ENCODE peak calls at places on chromosome 19, in nine cellular contexts. A is breast epithelium; B is tibial artery; F is neural progenitor cell; G is kidney epithelial cell; K is CD8-positive, alpha-beta T cell; N is lower leg skin; X is cardiac fibroblast; R is foreskin fibroblast. D is an unnamed sample.

GRCh38 chr19:30742539-30742938 is 370.4 kb downstream of the ZNF536 start:
- DNase-seq in A (no peak), B (no peak), F (no peak), G (no peak), K (no peak), N (no peak), X (no peak), R (no peak), D (no peak)

GRCh38 chr19:43786665-43787064 is 5.9 kb upstream of the KCNN4 start:
- DNase-seq in A (no peak), B (no peak), F (no peak), G (no peak), K (no peak), N (no peak), X (no peak), R (no peak), D (no peak)

GRCh38 chr19:35272122-35272715 is 3.5 kb downstream of the USF2 start:
- DNase-seq in A (no peak), B (peak), F (no peak), G (no peak), K (no peak), N (no peak), X (no peak), R (no peak), D (no peak)

GRCh38 chr19:3366761-3367571 is 583 bp downstream of the NFIC start:
- DNase-seq in A (no peak), B (peak), F (peak), G (no peak), K (no peak), N (peak), X (no peak), R (peak), D (no peak)

GRCh38 chr19:45667620-45668341 is at the start of gene GIPR:
- DNase-seq in A (peak), B (no peak), F (peak), G (no peak), K (peak), N (peak), X (no peak), R (no peak), D (no peak)

GRCh38 chr19:47661161-47661560 is 52.1 kb upstream of the EHD2 start:
- DNase-seq in A (no peak), B (peak), F (no peak), G (no peak), K (no peak), N (no peak), X (peak), R (no peak), D (peak)

GRCh38 chr19:16325671-16326400 is 1.2 kb downstream of the KLF2 start:
- DNase-seq in A (no peak), B (no peak), F (peak), G (no peak), K (peak), N (no peak), X (peak), R (no peak), D (peak)

GRCh38 chr19:44574201-44574950 is 39.0 kb upstream of the IGSF23 start:
- DNase-seq in A (no peak), B (no peak), F (no peak), G (no peak), K (no peak), N (no peak), X (no peak), R (no peak), D (no peak)

GRCh38 chr19:40139533-40140287 is 49.0 kb upstream of the ZNF780A start:
- DNase-seq in A (no peak), B (no peak), F (peak), G (no peak), K (no peak), N (no peak), X (peak), R (peak), D (peak)

GRCh38 chr19:33374406-33374703 is 846 bp downstream of the CEBPG start:
- DNase-seq in A (no peak), B (no peak), F (peak), G (no peak), K (no peak), N (no peak), X (no peak), R (no peak), D (no peak)

GRCh38 chr19:38229585-38230073 is 5.6 kb upstream of the DPF1 start:
- DNase-seq in A (no peak), B (no peak), F (peak), G (no peak), K (peak), N (no peak), X (peak), R (peak), D (peak)

GRCh38 chr19:41945135-41945766 is 13.9 kb downstream of the RABAC1 start:
- DNase-seq in A (peak), B (no peak), F (no peak), G (no peak), K (peak), N (no peak), X (no peak), R (no peak), D (no peak)

GRCh38 chr19:41554902-41555301 is 21.1 kb upstream of the CEACAM21 start:
- DNase-seq in A (no peak), B (no peak), F (no peak), G (no peak), K (no peak), N (no peak), X (no peak), R (no peak), D (no peak)

GRCh38 chr19:35040826-35041547 is 534 bp upstream of the HPN start:
- DNase-seq in A (peak), B (peak), F (peak), G (no peak), K (no peak), N (peak), X (peak), R (no peak), D (peak)

GRCh38 chr19:27966390-27966816 is 1246.5 kb downstream of the UQCRFS1 start:
- DNase-seq in A (no peak), B (no peak), F (peak), G (no peak), K (no peak), N (no peak), X (peak), R (no peak), D (peak)

GRCh38 chr19:1472227-1473055 is 6.6 kb downstream of the C19orf25 start:
- DNase-seq in A (no peak), B (no peak), F (no peak), G (no peak), K (no peak), N (no peak), X (no peak), R (no peak), D (no peak)

GRCh38 chr19:35134601-35135091 is at the start of gene LGI4:
- DNase-seq in A (no peak), B (no peak), F (peak), G (no peak), K (no peak), N (no peak), X (no peak), R (no peak), D (no peak)

GRCh38 chr19:55324705-55325104 is 436 bp downstream of the TMEM150B start:
- DNase-seq in A (no peak), B (no peak), F (no peak), G (no peak), K (no peak), N (no peak), X (no peak), R (no peak), D (no peak)
- H3K4me3 ChIP-seq in A (no peak), B (no peak), F (no peak), G (no peak), K (no peak), N (no peak), X (no peak), R (no peak), D (no peak)

DNA sequence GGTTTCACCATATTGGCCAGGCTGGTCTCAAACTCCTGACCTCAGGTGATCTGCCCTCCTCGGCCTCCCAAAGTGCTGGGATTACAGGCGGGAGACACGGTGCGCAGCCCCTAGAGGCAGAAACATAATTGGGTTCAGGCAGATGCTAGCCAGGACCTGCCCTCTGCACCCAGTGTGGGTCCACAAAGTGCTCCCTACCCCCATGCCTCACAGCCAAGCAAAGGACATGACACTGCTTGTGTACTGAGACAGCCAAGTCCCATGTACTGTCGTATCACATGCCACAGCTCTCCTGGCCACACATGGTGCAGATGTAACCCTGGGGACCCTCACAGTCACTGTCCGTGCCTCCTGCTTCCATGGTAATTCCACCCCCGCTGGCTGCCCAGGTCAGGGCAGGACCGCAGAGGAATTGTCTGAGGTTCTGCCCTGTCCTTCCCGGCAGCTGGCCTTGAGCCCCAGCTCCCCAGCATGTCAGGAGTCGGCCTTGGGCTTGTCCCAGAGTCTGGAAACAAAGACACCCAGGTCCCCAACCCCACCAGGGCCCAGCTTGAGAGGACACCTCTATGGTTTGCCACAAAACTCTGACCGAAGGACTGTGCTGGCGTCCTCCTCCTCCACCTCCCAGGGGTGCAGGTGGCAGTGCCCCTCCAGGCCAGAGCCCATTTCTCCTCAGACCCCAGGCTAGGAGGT is 7.6 kb downstream of the PRR36 start:
- DNase-seq in A (no peak), B (no peak), F (no peak), G (no peak), K (no peak), N (no peak), X (no peak), R (no peak), D (no peak)
- TF ChIP-seq CTCF in A (no peak), B (no peak), F (no peak), G (no peak), K (no peak), N (no peak), X (no peak), R (no peak), D (no peak)

DNA sequence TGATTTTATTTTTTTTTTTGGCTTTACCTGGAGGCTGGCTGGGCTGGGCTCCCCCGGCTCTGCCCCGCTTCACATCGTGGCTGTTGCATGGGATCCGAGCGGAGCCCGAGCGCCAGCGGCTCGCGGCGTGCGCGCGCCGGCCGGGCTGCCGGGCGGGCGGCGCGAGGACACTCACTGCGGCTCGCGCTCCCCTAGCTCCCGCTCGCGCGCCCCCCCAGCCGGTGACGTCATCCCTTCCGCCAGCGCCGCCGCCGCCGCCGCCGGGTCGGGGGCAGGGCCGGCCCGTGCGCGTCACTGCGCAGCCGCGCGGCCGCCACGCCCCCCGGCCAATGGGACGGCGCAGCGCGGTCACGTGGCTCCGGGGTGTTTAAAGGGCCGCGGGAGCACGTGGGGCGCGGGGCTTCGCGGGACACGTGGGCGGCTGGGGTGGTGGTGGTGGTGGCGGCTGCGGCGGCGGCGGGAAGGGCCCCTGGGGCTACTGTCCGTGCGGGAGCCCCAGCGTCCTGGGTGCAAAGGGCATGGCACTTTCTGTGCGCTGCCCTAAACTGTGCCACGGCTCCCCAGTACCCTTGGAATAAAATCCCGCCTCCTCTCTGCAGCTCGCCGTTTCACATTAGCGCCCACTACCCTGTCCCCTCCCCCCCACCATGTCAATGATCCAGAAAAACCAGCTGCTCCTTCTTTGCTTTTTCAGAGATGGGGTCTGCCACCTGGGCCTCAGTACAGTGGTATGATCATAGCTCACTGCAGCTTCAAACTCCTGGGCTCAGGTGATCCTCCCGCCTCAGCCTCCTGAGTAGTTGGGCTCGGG is at the start of gene PTPRS:
- DNase-seq in A (peak), B (peak), F (peak), G (peak), K (peak), N (peak), X (peak), R (peak), D (peak)
- H3K4me3 ChIP-seq in A (peak), B (peak), F (peak), G (peak), K (peak), N (peak), X (peak), R (peak), D (peak)

GRCh38 chr19:10433131-10433536 is 12.8 kb downstream of the PDE4A start:
- DNase-seq in A (no peak), B (no peak), F (no peak), G (no peak), K (no peak), N (no peak), X (no peak), R (no peak), D (no peak)

GRCh38 chr19:10431943-10432735 is 11.8 kb downstream of the PDE4A start:
- DNase-seq in A (no peak), B (peak), F (peak), G (no peak), K (no peak), N (no peak), X (peak), R (peak), D (peak)

GRCh38 chr19:10432736-10433130 is 12.4 kb downstream of the PDE4A start:
- DNase-seq in A (no peak), B (no peak), F (no peak), G (no peak), K (no peak), N (no peak), X (no peak), R (no peak), D (no peak)

GRCh38 chr19:10430505-10431253 is 10.3 kb downstream of the PDE4A start:
- DNase-seq in A (no peak), B (peak), F (peak), G (no peak), K (no peak), N (no peak), X (peak), R (peak), D (peak)

DNA sequence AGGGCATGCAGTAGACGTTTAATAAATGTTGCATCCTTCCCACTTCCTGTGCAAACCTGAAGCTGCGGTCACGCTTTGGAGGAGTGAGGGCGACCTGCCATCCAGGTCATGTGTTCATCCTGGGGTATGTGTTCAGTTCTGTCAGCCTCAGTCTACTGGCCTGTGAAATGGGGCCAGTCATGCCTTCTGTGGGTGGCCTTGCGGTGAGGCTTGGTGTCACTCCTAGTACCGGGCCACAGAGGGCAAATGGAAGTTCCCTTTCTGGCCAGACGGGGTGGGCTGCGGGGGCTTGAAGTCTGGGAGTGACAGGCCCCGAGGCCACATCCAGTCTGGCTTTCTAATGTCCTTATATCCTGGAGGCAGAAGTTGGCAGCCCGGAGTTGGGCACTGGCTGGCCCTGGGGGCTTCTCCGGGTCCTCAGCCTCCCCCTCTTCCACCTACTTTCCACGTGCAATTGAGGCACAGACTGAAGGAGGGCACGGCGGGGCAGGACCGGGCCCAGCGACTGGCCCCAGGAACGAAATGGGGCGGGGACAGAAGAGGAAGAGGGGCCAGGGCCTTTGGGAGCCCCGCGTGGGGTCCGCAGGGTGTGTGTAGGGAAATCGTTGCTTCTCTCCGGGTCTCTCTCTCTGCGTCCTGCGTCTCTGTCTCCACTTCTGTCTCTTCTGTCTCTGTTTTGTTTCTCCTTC is 11.1 kb downstream of the PDE4A start:
- DNase-seq in A (no peak), B (peak), F (no peak), G (no peak), K (no peak), N (no peak), X (no peak), R (no peak), D (no peak)
- TF ChIP-seq CTCF in A (no peak), B (no peak), F (no peak), G (no peak), K (no peak), N (no peak), X (no peak), R (no peak), D (no peak)

GRCh38 chr19:5913739-5914357 is at the start of gene CAPS:
- DNase-seq in A (peak), B (peak), F (no peak), G (peak), K (no peak), N (no peak), X (peak), R (peak), D (peak)
- H3K4me3 ChIP-seq in A (peak), B (no peak), F (no peak), G (no peak), K (no peak), N (no peak), X (no peak), R (no peak), D (no peak)

D was measured in fibroblast of pulmonary artery.